ENCODE peak calls at places on chromosomes 2 and 18, in ten cellular contexts. One of them, this sample, is unnamed.
A peak's percentile ranks its signal among the peaks of the same experiment; 100 is the strongest.

GRCh38 chr2:18402-19271 is 27.7 kb downstream of the FAM110C start:
- DNase-seq in IMR-90: no peak
- DNase-seq in mesothelial cell of epicardium: no peak
- DNase-seq in iris pigment epithelial cell: no peak
- DNase-seq in NCI-H460: no peak
- DNase-seq in M059J: no peak
- DNase-seq in right atrium auricular region: no peak
- DNase-seq in NCI-H748 treated with DMSO at 0.1 percent for 48 hours: peak; percentile 18
- DNase-seq in NCI-H1092 treated with DMSO at 0.1 percent for 48 hours: no peak
- DNase-seq in effector CD8-positive, alpha-beta T cell: no peak
- DNase-seq in this sample: no peak

GRCh38 chr2:216557413-216557812 is 58.8 kb downstream of the RPL37A start:
- DNase-seq in effector CD8-positive, alpha-beta T cell: no peak
- DNase-seq in NCI-H460: no peak
- DNase-seq in iris pigment epithelial cell: no peak
- DNase-seq in NCI-H748 treated with DMSO at 0.1 percent for 48 hours: no peak
- DNase-seq in M059J: no peak
- DNase-seq in IMR-90: no peak
- DNase-seq in NCI-H1092 treated with DMSO at 0.1 percent for 48 hours: no peak
- DNase-seq in mesothelial cell of epicardium: no peak
- DNase-seq in right atrium auricular region: no peak
- DNase-seq in this sample: no peak

GRCh38 chr2:217182996-217183395 is 323.1 kb upstream of the TNP1 start:
- DNase-seq in iris pigment epithelial cell: no peak
- DNase-seq in effector CD8-positive, alpha-beta T cell: no peak
- DNase-seq in right atrium auricular region: no peak
- DNase-seq in NCI-H460: no peak
- DNase-seq in NCI-H1092 treated with DMSO at 0.1 percent for 48 hours: no peak
- DNase-seq in M059J: no peak
- DNase-seq in NCI-H748 treated with DMSO at 0.1 percent for 48 hours: no peak
- DNase-seq in IMR-90: no peak
- DNase-seq in mesothelial cell of epicardium: no peak
- DNase-seq in this sample: no peak

GRCh38 chr2:100285691-100286090 is 36.6 kb downstream of the LONRF2 start:
- DNase-seq in right atrium auricular region: peak; percentile 36
- DNase-seq in M059J: peak; percentile 62
- DNase-seq in NCI-H748 treated with DMSO at 0.1 percent for 48 hours: no peak
- DNase-seq in effector CD8-positive, alpha-beta T cell: no peak
- DNase-seq in NCI-H1092 treated with DMSO at 0.1 percent for 48 hours: no peak
- DNase-seq in mesothelial cell of epicardium: no peak
- DNase-seq in IMR-90: peak; percentile 83
- DNase-seq in NCI-H460: no peak
- DNase-seq in iris pigment epithelial cell: peak; percentile 43
- DNase-seq in this sample: no peak

GRCh38 chr2:219175928-219176817 is 552 bp downstream of the CNPPD1 start:
- DNase-seq in M059J: peak; percentile 42
- DNase-seq in right atrium auricular region: peak; percentile 65
- DNase-seq in NCI-H748 treated with DMSO at 0.1 percent for 48 hours: no peak
- DNase-seq in iris pigment epithelial cell: peak; percentile 43
- DNase-seq in effector CD8-positive, alpha-beta T cell: no peak
- DNase-seq in NCI-H460: no peak
- DNase-seq in NCI-H1092 treated with DMSO at 0.1 percent for 48 hours: peak; percentile 14
- DNase-seq in mesothelial cell of epicardium: no peak
- DNase-seq in IMR-90: peak; percentile 26
- DNase-seq in this sample: no peak

GRCh38 chr2:171244970-171245782 is 84.5 kb upstream of the TLK1 start:
- DNase-seq in iris pigment epithelial cell: peak; percentile 38
- DNase-seq in effector CD8-positive, alpha-beta T cell: no peak
- DNase-seq in NCI-H748 treated with DMSO at 0.1 percent for 48 hours: no peak
- DNase-seq in NCI-H1092 treated with DMSO at 0.1 percent for 48 hours: no peak
- DNase-seq in M059J: peak; percentile 13
- DNase-seq in right atrium auricular region: no peak
- DNase-seq in NCI-H460: no peak
- DNase-seq in IMR-90: peak; percentile 44
- DNase-seq in mesothelial cell of epicardium: no peak
- DNase-seq in this sample: no peak

GRCh38 chr2:128734521-128735295 is 416.0 kb upstream of the HS6ST1 start:
- DNase-seq in mesothelial cell of epicardium: no peak
- DNase-seq in M059J: no peak
- DNase-seq in NCI-H460: no peak
- DNase-seq in right atrium auricular region: peak; percentile 59
- DNase-seq in effector CD8-positive, alpha-beta T cell: no peak
- DNase-seq in IMR-90: peak; percentile 29
- DNase-seq in NCI-H1092 treated with DMSO at 0.1 percent for 48 hours: no peak
- DNase-seq in iris pigment epithelial cell: peak; percentile 84
- DNase-seq in NCI-H748 treated with DMSO at 0.1 percent for 48 hours: no peak
- DNase-seq in this sample: no peak

GRCh38 chr2:147641644-147642043 is 203.2 kb upstream of the ACVR2A start:
- DNase-seq in right atrium auricular region: no peak
- DNase-seq in NCI-H748 treated with DMSO at 0.1 percent for 48 hours: no peak
- DNase-seq in NCI-H460: no peak
- DNase-seq in effector CD8-positive, alpha-beta T cell: no peak
- DNase-seq in mesothelial cell of epicardium: no peak
- DNase-seq in IMR-90: peak; percentile 17
- DNase-seq in M059J: peak; percentile 17
- DNase-seq in NCI-H1092 treated with DMSO at 0.1 percent for 48 hours: no peak
- DNase-seq in iris pigment epithelial cell: no peak
- DNase-seq in this sample: no peak

GRCh38 chr18:49591775-49592174 is 29.9 kb downstream of the LIPG start:
- DNase-seq in NCI-H748 treated with DMSO at 0.1 percent for 48 hours: no peak
- DNase-seq in right atrium auricular region: no peak
- DNase-seq in IMR-90: no peak
- DNase-seq in effector CD8-positive, alpha-beta T cell: no peak
- DNase-seq in mesothelial cell of epicardium: no peak
- DNase-seq in M059J: no peak
- DNase-seq in iris pigment epithelial cell: no peak
- DNase-seq in NCI-H460: no peak
- DNase-seq in NCI-H1092 treated with DMSO at 0.1 percent for 48 hours: no peak
- DNase-seq in this sample: no peak

GRCh38 chr2:131148426-131148825 is 43.3 kb downstream of the PLEKHB2 start:
- DNase-seq in M059J: no peak
- DNase-seq in right atrium auricular region: no peak
- DNase-seq in mesothelial cell of epicardium: no peak
- DNase-seq in IMR-90: no peak
- DNase-seq in NCI-H1092 treated with DMSO at 0.1 percent for 48 hours: no peak
- DNase-seq in iris pigment epithelial cell: no peak
- DNase-seq in effector CD8-positive, alpha-beta T cell: no peak
- DNase-seq in NCI-H748 treated with DMSO at 0.1 percent for 48 hours: no peak
- DNase-seq in NCI-H460: no peak
- DNase-seq in this sample: peak; percentile 3

GRCh38 chr2:144553379-144553778 is 33.5 kb upstream of the ZEB2 start:
- DNase-seq in NCI-H460: peak; percentile 89
- DNase-seq in mesothelial cell of epicardium: no peak
- DNase-seq in effector CD8-positive, alpha-beta T cell: no peak
- DNase-seq in right atrium auricular region: no peak
- DNase-seq in NCI-H1092 treated with DMSO at 0.1 percent for 48 hours: no peak
- DNase-seq in NCI-H748 treated with DMSO at 0.1 percent for 48 hours: no peak
- DNase-seq in iris pigment epithelial cell: peak; percentile 98
- DNase-seq in IMR-90: peak; percentile 97
- DNase-seq in M059J: peak; percentile 90
- DNase-seq in this sample: no peak

GRCh38 chr18:9740076-9740475 is 32.0 kb downstream of the RAB31 start:
- DNase-seq in IMR-90: no peak
- DNase-seq in NCI-H1092 treated with DMSO at 0.1 percent for 48 hours: no peak
- DNase-seq in mesothelial cell of epicardium: no peak
- DNase-seq in NCI-H748 treated with DMSO at 0.1 percent for 48 hours: no peak
- DNase-seq in effector CD8-positive, alpha-beta T cell: no peak
- DNase-seq in right atrium auricular region: no peak
- DNase-seq in M059J: no peak
- DNase-seq in NCI-H460: no peak
- DNase-seq in iris pigment epithelial cell: no peak
- DNase-seq in this sample: no peak

GRCh38 chr2:84317135-84317534 is 141.9 kb downstream of the SUCLG1 start:
- DNase-seq in right atrium auricular region: no peak
- DNase-seq in M059J: no peak
- DNase-seq in mesothelial cell of epicardium: no peak
- DNase-seq in NCI-H1092 treated with DMSO at 0.1 percent for 48 hours: no peak
- DNase-seq in NCI-H748 treated with DMSO at 0.1 percent for 48 hours: no peak
- DNase-seq in IMR-90: no peak
- DNase-seq in effector CD8-positive, alpha-beta T cell: no peak
- DNase-seq in NCI-H460: no peak
- DNase-seq in iris pigment epithelial cell: no peak
- DNase-seq in this sample: no peak

GRCh38 chr2:196702641-196703040 is 63.1 kb downstream of the CCDC150 start:
- DNase-seq in NCI-H748 treated with DMSO at 0.1 percent for 48 hours: no peak
- DNase-seq in M059J: peak; percentile 69
- DNase-seq in IMR-90: no peak
- DNase-seq in NCI-H460: no peak
- DNase-seq in iris pigment epithelial cell: no peak
- DNase-seq in right atrium auricular region: no peak
- DNase-seq in mesothelial cell of epicardium: no peak
- DNase-seq in effector CD8-positive, alpha-beta T cell: no peak
- DNase-seq in NCI-H1092 treated with DMSO at 0.1 percent for 48 hours: no peak
- DNase-seq in this sample: no peak

GRCh38 chr2:233972941-233973575 is 55.9 kb downstream of the TRPM8 start:
- DNase-seq in effector CD8-positive, alpha-beta T cell: no peak
- DNase-seq in right atrium auricular region: no peak
- DNase-seq in mesothelial cell of epicardium: no peak
- DNase-seq in NCI-H748 treated with DMSO at 0.1 percent for 48 hours: no peak
- DNase-seq in NCI-H460: no peak
- DNase-seq in IMR-90: no peak
- DNase-seq in M059J: peak; percentile 58
- DNase-seq in iris pigment epithelial cell: no peak
- DNase-seq in NCI-H1092 treated with DMSO at 0.1 percent for 48 hours: no peak
- DNase-seq in this sample: no peak

GRCh38 chr2:140338827-140339226 is 1558.6 kb upstream of the NXPH2 start:
- DNase-seq in NCI-H460: no peak
- DNase-seq in IMR-90: no peak
- DNase-seq in M059J: no peak
- DNase-seq in right atrium auricular region: no peak
- DNase-seq in NCI-H748 treated with DMSO at 0.1 percent for 48 hours: no peak
- DNase-seq in iris pigment epithelial cell: no peak
- DNase-seq in mesothelial cell of epicardium: no peak
- DNase-seq in effector CD8-positive, alpha-beta T cell: no peak
- DNase-seq in NCI-H1092 treated with DMSO at 0.1 percent for 48 hours: no peak
- DNase-seq in this sample: no peak

GRCh38 chr2:85976106-85976920 is 87.5 kb upstream of the ST3GAL5 start:
- DNase-seq in IMR-90: no peak
- DNase-seq in NCI-H1092 treated with DMSO at 0.1 percent for 48 hours: no peak
- DNase-seq in mesothelial cell of epicardium: no peak
- DNase-seq in NCI-H748 treated with DMSO at 0.1 percent for 48 hours: no peak
- DNase-seq in NCI-H460: no peak
- DNase-seq in right atrium auricular region: peak; percentile 70
- DNase-seq in M059J: no peak
- DNase-seq in iris pigment epithelial cell: no peak
- DNase-seq in effector CD8-positive, alpha-beta T cell: no peak
- DNase-seq in this sample: no peak

GRCh38 chr2:205706769-205707375 is 24.6 kb downstream of the NRP2 start:
- DNase-seq in NCI-H748 treated with DMSO at 0.1 percent for 48 hours: no peak
- DNase-seq in NCI-H460: peak; percentile 76
- DNase-seq in iris pigment epithelial cell: peak; percentile 98
- DNase-seq in NCI-H1092 treated with DMSO at 0.1 percent for 48 hours: no peak
- DNase-seq in M059J: peak; percentile 93
- DNase-seq in mesothelial cell of epicardium: no peak
- DNase-seq in right atrium auricular region: peak; percentile 83
- DNase-seq in effector CD8-positive, alpha-beta T cell: no peak
- DNase-seq in IMR-90: peak; percentile 97
- DNase-seq in this sample: no peak

GRCh38 chr2:98598781-98599428 is 9.4 kb downstream of the COA5 start:
- DNase-seq in mesothelial cell of epicardium: no peak
- DNase-seq in effector CD8-positive, alpha-beta T cell: no peak
- DNase-seq in iris pigment epithelial cell: peak; percentile 75
- DNase-seq in NCI-H748 treated with DMSO at 0.1 percent for 48 hours: no peak
- DNase-seq in IMR-90: peak; percentile 60
- DNase-seq in right atrium auricular region: no peak
- DNase-seq in M059J: peak; percentile 40
- DNase-seq in NCI-H460: no peak
- DNase-seq in NCI-H1092 treated with DMSO at 0.1 percent for 48 hours: no peak
- DNase-seq in this sample: no peak

GRCh38 chr2:15084826-15085489 is 452.4 kb downstream of the LRATD1 start:
- DNase-seq in effector CD8-positive, alpha-beta T cell: no peak
- DNase-seq in iris pigment epithelial cell: no peak
- DNase-seq in NCI-H460: no peak
- DNase-seq in NCI-H1092 treated with DMSO at 0.1 percent for 48 hours: no peak
- DNase-seq in IMR-90: no peak
- DNase-seq in mesothelial cell of epicardium: no peak
- DNase-seq in NCI-H748 treated with DMSO at 0.1 percent for 48 hours: no peak
- DNase-seq in M059J: no peak
- DNase-seq in right atrium auricular region: no peak
- DNase-seq in this sample: no peak

GRCh38 chr2:128520787-128521186 is 202.1 kb upstream of the HS6ST1 start:
- DNase-seq in IMR-90: no peak
- DNase-seq in iris pigment epithelial cell: no peak
- DNase-seq in NCI-H748 treated with DMSO at 0.1 percent for 48 hours: no peak
- DNase-seq in effector CD8-positive, alpha-beta T cell: no peak
- DNase-seq in NCI-H1092 treated with DMSO at 0.1 percent for 48 hours: no peak
- DNase-seq in M059J: peak; percentile 39
- DNase-seq in mesothelial cell of epicardium: no peak
- DNase-seq in NCI-H460: no peak
- DNase-seq in right atrium auricular region: peak; percentile 40
- DNase-seq in this sample: no peak

GRCh38 chr2:196230051-196230450 is 58.7 kb upstream of the STK17B start:
- DNase-seq in effector CD8-positive, alpha-beta T cell: no peak
- DNase-seq in right atrium auricular region: no peak
- DNase-seq in IMR-90: no peak
- DNase-seq in NCI-H748 treated with DMSO at 0.1 percent for 48 hours: no peak
- DNase-seq in iris pigment epithelial cell: no peak
- DNase-seq in NCI-H460: no peak
- DNase-seq in M059J: no peak
- DNase-seq in NCI-H1092 treated with DMSO at 0.1 percent for 48 hours: no peak
- DNase-seq in mesothelial cell of epicardium: no peak
- DNase-seq in this sample: no peak

GRCh38 chr18:34637094-34637801 is 72.8 kb upstream of the DTNA start:
- DNase-seq in right atrium auricular region: no peak
- DNase-seq in mesothelial cell of epicardium: no peak
- DNase-seq in iris pigment epithelial cell: no peak
- DNase-seq in NCI-H1092 treated with DMSO at 0.1 percent for 48 hours: peak; percentile 66
- DNase-seq in NCI-H748 treated with DMSO at 0.1 percent for 48 hours: peak; percentile 77
- DNase-seq in effector CD8-positive, alpha-beta T cell: no peak
- DNase-seq in NCI-H460: no peak
- DNase-seq in IMR-90: no peak
- DNase-seq in M059J: no peak
- DNase-seq in this sample: no peak

GRCh38 chr2:181008418-181008817 is 28.0 kb downstream of the UBE2E3 start:
- DNase-seq in M059J: no peak
- DNase-seq in iris pigment epithelial cell: peak; percentile 26
- DNase-seq in effector CD8-positive, alpha-beta T cell: no peak
- DNase-seq in IMR-90: peak; percentile 46
- DNase-seq in NCI-H1092 treated with DMSO at 0.1 percent for 48 hours: no peak
- DNase-seq in NCI-H460: no peak
- DNase-seq in NCI-H748 treated with DMSO at 0.1 percent for 48 hours: no peak
- DNase-seq in mesothelial cell of epicardium: no peak
- DNase-seq in right atrium auricular region: no peak
- DNase-seq in this sample: no peak

GRCh38 chr18:11091746-11092145 is 57.6 kb downstream of the PIEZO2 start:
- DNase-seq in M059J: peak; percentile 68
- DNase-seq in IMR-90: no peak
- DNase-seq in NCI-H748 treated with DMSO at 0.1 percent for 48 hours: no peak
- DNase-seq in right atrium auricular region: no peak
- DNase-seq in effector CD8-positive, alpha-beta T cell: no peak
- DNase-seq in mesothelial cell of epicardium: no peak
- DNase-seq in iris pigment epithelial cell: no peak
- DNase-seq in NCI-H1092 treated with DMSO at 0.1 percent for 48 hours: no peak
- DNase-seq in NCI-H460: no peak
- DNase-seq in this sample: no peak

GRCh38 chr2:119550346-119550745 is 6.1 kb downstream of the CFAP221 start:
- DNase-seq in mesothelial cell of epicardium: no peak
- DNase-seq in right atrium auricular region: no peak
- DNase-seq in NCI-H748 treated with DMSO at 0.1 percent for 48 hours: no peak
- DNase-seq in NCI-H1092 treated with DMSO at 0.1 percent for 48 hours: no peak
- DNase-seq in iris pigment epithelial cell: no peak
- DNase-seq in M059J: no peak
- DNase-seq in NCI-H460: no peak
- DNase-seq in IMR-90: no peak
- DNase-seq in effector CD8-positive, alpha-beta T cell: no peak
- DNase-seq in this sample: no peak

This sample was measured in SW 1271.